ENCODE peak calls at places on chromosomes 11 and 22, in six cellular contexts. L is fibroblast of pulmonary artery, I is kidney, X is A673, K is fibroblast of the aortic adventitia, A is K562. F is an unnamed sample.

GRCh38 chr22:46006379-46007002 is 29.5 kb upstream of the WNT7B start:
- DNase-seq in L (peak), I (peak), X (peak), K (peak), A (peak), F (peak)

GRCh38 chr11:7949934-7950333 is 8.4 kb upstream of the OR10A3 start:
- DNase-seq in L (no peak), I (no peak), X (no peak), K (no peak), A (no peak), F (no peak)

GRCh38 chr11:66902486-66903177 is 45.8 kb downstream of the LRFN4 start:
- DNase-seq in L (no peak), I (peak), X (no peak), K (no peak), A (no peak), F (no peak)

GRCh38 chr11:44556735-44557409 is 8.6 kb upstream of the CD82 start:
- DNase-seq in L (peak), I (no peak), X (peak), K (peak), A (peak), F (no peak)

GRCh38 chr11:95933594-95933993 is 9.7 kb upstream of the MTMR2 start:
- DNase-seq in L (no peak), I (peak), X (no peak), K (no peak), A (no peak), F (no peak)

GRCh38 chr11:1515082-1516060 is 28.8 kb upstream of the MOB2 start:
- DNase-seq in L (peak), I (peak), X (peak), K (peak), A (peak), F (no peak)

GRCh38 chr11:19437760-19438159 is 197.0 kb upstream of the E2F8 start:
- DNase-seq in L (peak), I (no peak), X (no peak), K (peak), A (no peak), F (no peak)

GRCh38 chr11:87405356-87405755 is 367.6 kb downstream of the TMEM135 start:
- DNase-seq in L (no peak), I (no peak), X (no peak), K (no peak), A (no peak), F (no peak)

GRCh38 chr22:36349726-36350125 is 38.0 kb downstream of the MYH9 start:
- DNase-seq in L (no peak), I (no peak), X (no peak), K (peak), A (no peak), F (no peak)

GRCh38 chr11:2266586-2267305 is 3.6 kb downstream of the ASCL2 start:
- DNase-seq in L (no peak), I (no peak), X (no peak), K (no peak), A (no peak), F (no peak)

GRCh38 chr11:33476945-33477584 is 219.9 kb downstream of the HIPK3 start:
- DNase-seq in L (peak), I (no peak), X (no peak), K (peak), A (no peak), F (peak)

GRCh38 chr11:11468919-11469318 is 115.9 kb upstream of the CSNK2A3 start:
- DNase-seq in L (no peak), I (no peak), X (no peak), K (peak), A (no peak), F (no peak)

GRCh38 chr11:102341844-102342318 is 5.1 kb upstream of the BIRC2 start:
- DNase-seq in L (peak), I (no peak), X (peak), K (peak), A (peak), F (peak)

GRCh38 chr11:123111465-123111864 is 49.5 kb upstream of the HSPA8 start:
- DNase-seq in L (peak), I (no peak), X (peak), K (peak), A (peak), F (no peak)

GRCh38 chr22:38139901-38140300 is 29.4 kb upstream of the BAIAP2L2 start:
- DNase-seq in L (no peak), I (peak), X (no peak), K (no peak), A (no peak), F (no peak)

GRCh38 chr22:27802389-27803079 is 978 bp upstream of the MN1 start:
- DNase-seq in L (no peak), I (peak), X (no peak), K (peak), A (no peak), F (no peak)

GRCh38 chr11:12794556-12795230 is 120.5 kb downstream of the TEAD1 start:
- DNase-seq in L (no peak), I (no peak), X (no peak), K (no peak), A (no peak), F (no peak)
- H3K4me3 ChIP-seq in L (no peak), I (no peak), X (no peak), K (no peak), A (no peak), F (no peak)

DNA sequence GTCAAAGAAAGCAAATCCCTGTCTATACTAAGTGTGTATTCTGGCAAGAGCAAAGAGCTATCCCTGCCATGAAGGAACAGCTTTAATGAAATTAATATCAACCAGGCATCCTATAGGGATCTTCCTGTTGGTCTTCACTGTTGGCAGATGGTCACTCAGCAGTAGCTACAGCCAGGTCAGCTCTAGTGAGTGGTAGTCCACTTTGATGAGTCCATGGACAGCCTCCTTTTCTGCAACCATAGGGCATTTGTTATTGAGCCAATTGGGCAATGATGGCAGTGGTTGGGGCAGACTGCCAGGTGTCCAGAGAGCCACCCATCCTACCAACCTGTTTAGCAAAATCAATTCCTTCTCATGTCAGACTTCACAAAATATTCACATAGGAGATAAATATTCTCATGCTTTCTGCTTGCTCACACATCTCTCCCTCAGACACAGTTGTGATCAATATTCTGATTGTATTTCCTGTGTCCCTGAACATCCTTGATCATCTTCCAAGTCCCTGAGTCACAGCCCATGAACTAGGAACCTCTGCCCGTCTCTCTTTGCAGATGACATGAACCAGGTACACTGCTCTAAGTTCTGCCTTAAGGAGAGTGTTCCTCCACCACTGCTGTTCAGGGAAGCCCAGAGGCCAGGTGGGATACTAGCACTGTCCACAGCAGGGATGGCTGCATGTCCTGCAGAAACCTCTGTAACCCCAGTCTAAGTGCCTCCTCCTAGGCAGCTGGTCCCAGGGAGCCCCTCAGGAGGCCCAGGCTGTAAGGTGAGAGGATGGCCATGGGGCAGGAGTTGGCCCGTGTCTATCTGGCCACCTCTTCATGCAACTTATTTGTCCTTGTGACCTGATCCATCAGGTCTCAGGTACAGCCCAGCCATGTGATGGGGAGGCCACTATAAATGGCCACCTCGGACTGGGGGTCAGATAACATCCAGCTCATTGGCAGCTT is 74.2 kb upstream of the IGLL5 start:
- DNase-seq in L (no peak), I (no peak), X (no peak), K (no peak), A (no peak), F (no peak)
- H3K4me3 ChIP-seq in L (no peak), I (no peak), X (no peak), K (no peak), A (no peak), F (no peak)

GRCh38 chr11:114298701-114299090 is 2.5 kb downstream of the NNMT start:
- DNase-seq in L (peak), I (no peak), X (no peak), K (peak), A (no peak), F (no peak)
- H3K4me3 ChIP-seq in L (peak), I (no peak), X (no peak), K (peak), A (no peak), F (peak)

GRCh38 chr11:36109499-36109849 is 165.6 kb downstream of the LDLRAD3 start:
- DNase-seq in L (no peak), I (no peak), X (no peak), K (no peak), A (no peak), F (no peak)

GRCh38 chr11:36114095-36114494 is 170.2 kb downstream of the LDLRAD3 start:
- DNase-seq in L (no peak), I (no peak), X (no peak), K (no peak), A (no peak), F (no peak)

GRCh38 chr11:36109850-36110606 is 166.2 kb downstream of the LDLRAD3 start:
- DNase-seq in L (peak), I (no peak), X (no peak), K (no peak), A (no peak), F (no peak)

GRCh38 chr11:36108812-36109498 is 165.1 kb downstream of the LDLRAD3 start:
- DNase-seq in L (peak), I (no peak), X (no peak), K (no peak), A (peak), F (no peak)

DNA sequence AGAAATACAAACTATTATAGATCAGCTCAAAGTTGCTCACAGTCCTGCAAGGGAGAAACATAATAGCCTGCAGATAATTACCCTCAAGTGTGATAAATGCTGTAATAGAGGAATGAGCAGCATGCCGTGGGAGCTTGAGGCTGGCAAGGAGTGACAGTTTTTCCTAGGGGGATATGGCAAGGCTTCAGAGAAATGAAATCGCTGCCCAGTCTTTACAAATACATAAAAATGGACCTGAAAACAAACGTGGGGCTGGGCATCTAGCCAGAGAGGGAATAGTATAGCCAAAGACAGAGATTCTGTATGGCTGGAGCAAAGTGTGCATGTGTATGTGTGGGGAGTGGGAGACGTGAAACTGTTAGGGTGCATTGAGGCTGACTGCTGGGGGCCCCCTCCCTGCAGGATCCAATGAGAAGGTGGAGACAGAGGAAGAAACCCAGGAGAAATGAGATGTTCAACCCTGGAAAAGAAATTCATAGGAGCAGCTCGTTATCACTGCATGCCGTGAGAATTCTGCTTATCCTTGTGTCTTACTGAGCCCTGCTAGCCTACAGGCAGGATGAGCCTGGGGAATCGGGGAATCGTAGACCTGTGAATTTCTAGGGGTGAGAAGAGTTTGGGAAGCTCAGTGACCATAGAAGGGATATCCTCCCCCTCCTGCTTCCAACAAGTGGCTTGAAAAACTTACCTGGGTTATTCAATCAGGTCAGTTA is 167.0 kb downstream of the LDLRAD3 start:
- DNase-seq in L (no peak), I (no peak), X (no peak), K (no peak), A (no peak), F (no peak)
- H3K4me3 ChIP-seq in L (no peak), I (no peak), X (no peak), K (no peak), A (no peak), F (no peak)

GRCh38 chr22:24040946-24041345 is 29.8 kb downstream of the CABIN1 start:
- DNase-seq in L (no peak), I (no peak), X (no peak), K (no peak), A (no peak), F (no peak)
- H3K4me3 ChIP-seq in L (no peak), I (no peak), X (no peak), K (no peak), A (no peak), F (no peak)

DNA sequence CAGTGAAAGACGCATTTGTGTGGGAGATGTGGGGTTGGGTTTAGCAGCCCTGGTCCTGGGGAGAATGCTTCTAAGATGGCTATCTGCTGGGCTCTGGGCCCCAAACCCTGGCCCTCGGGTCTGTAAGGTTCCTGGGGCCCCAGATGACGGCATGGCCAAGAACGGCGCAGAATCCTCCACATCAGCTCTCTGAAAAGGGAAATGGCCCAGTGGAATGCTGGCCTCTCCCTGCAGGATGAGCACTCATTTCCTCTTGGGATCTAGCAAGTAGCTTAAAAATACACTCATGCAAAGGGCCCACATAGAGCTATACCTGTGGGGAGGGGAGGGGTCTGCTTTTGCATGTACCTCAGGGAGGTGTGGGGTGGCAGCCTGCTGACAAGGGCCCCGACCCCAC is 37.5 kb upstream of the LINC01488 start:
- DNase-seq in L (peak), I (no peak), X (no peak), K (peak), A (peak), F (no peak)
- H3K4me3 ChIP-seq in L (no peak), I (no peak), X (peak), K (peak), A (peak), F (peak)

GRCh38 chr11:6225896-6226295 is 8.5 kb downstream of the FHIP1B start:
- DNase-seq in L (no peak), I (no peak), X (no peak), K (no peak), A (no peak), F (no peak)

GRCh38 chr11:6223854-6224253 is 10.6 kb downstream of the FHIP1B start:
- DNase-seq in L (no peak), I (no peak), X (no peak), K (no peak), A (no peak), F (no peak)

GRCh38 chr11:6228520-6228919 is 5.9 kb downstream of the FHIP1B start:
- DNase-seq in L (no peak), I (no peak), X (no peak), K (no peak), A (no peak), F (no peak)

GRCh38 chr11:6225024-6225423 is 9.4 kb downstream of the FHIP1B start:
- DNase-seq in L (no peak), I (no peak), X (no peak), K (peak), A (no peak), F (no peak)

DNA sequence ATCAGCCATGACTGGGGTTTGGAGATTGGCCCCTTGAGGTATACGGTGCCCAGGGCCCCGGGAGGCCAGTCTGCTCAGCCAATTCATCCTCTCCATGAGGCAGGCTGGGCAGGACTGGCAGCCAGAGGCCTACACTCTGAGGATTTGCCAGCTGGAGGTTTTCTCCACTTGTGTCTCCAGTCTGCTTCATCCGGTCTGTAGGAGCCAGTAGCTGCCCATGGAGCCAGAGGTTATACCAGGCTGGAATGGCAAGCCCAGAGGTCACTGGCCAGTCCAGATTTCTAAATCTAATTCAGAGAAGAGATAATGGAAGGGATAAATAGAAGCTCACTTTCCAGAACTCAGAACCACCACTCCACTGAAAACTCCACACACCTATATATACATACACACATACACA is 10.0 kb downstream of the FHIP1B start:
- DNase-seq in L (no peak), I (no peak), X (no peak), K (no peak), A (no peak), F (no peak)
- H3K4me3 ChIP-seq in L (no peak), I (no peak), X (no peak), K (no peak), A (no peak), F (no peak)

GRCh38 chr11:47247502-47247901 is 1.1 kb downstream of the ACP2 start:
- DNase-seq in L (no peak), I (no peak), X (no peak), K (no peak), A (no peak), F (no peak)
- H3K4me3 ChIP-seq in L (peak), I (peak), X (peak), K (no peak), A (peak), F (no peak)

DNA sequence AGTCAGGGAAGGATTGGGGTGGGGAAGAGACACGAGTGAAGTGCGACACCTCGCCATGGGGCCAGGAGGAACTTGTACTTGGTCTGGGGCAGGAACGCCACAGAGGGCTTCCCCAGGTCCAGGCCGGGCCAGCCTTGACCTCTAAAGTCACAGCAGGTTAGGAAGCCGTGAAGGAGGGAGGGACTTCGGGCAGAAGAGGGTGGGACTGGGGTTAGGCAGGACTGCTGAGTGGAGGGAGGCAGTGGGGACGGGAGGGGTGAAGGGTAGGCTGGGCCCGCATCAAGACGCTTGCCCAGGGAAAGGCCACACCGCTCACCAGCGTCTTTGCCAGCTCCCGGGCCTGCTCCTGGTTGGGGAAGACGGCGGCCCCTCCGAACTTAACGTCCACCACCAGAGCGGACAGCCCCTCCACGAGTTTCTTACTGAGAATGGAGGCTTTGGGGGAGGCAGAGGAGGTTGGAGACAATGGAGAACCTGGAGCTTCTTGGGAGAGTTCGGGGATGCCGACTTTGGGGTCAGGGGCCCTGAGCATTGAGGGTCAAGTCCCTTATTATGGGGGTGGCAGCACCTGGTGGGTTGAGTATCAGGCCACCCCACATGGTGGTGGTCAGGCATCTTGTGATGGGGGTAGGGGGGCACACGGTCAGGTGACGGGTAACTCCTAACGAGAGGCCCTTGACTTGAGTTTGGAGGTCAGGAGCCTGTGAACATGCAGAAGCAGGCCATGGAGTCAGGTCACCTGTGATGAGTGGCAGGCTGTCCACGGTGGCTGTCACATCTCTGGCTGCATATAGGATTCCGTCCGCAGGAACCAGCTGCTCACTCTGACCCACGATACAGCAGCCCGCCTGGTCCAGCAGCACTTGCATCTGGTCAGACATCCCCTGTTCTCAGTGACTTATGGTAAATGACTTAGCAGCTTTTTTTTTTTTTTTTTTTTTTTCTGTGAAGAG is 1.7 kb upstream of the SCO2 start:
- DNase-seq in L (peak), I (peak), X (no peak), K (peak), A (peak), F (no peak)
- H3K4me3 ChIP-seq in L (peak), I (peak), X (peak), K (peak), A (peak), F (peak)

F was measured in skeletal muscle cell.